ENCODE peak calls at places on chromosomes 13 and 19, in six cellular contexts. N is CD8-positive, alpha-beta T cell; I is upper lobe of left lung; E is uterus; T is stomach; D is breast epithelium. H is an unnamed sample.

GRCh38 chr19:38252935-38253691 is 3.1 kb downstream of the PPP1R14A start:
- DNase-seq in E (peak; percentile 52), T (peak; percentile 42), N (no peak), D (no peak), I (peak; percentile 72), H (no peak)

GRCh38 chr19:8463343-8463742 is 18.6 kb downstream of the HNRNPM start:
- DNase-seq in T (no peak), I (no peak), D (no peak), N (no peak), E (no peak), H (no peak)

GRCh38 chr19:30330266-30330665 is 41.9 kb upstream of the ZNF536 start:
- DNase-seq in T (no peak), E (no peak), I (no peak), N (no peak), D (no peak), H (no peak)

GRCh38 chr13:40809471-40809870 is 20.1 kb downstream of the SLC25A15 start:
- DNase-seq in D (no peak), I (no peak), T (no peak), E (no peak), N (no peak), H (no peak)

GRCh38 chr19:39144487-39145071 is 19.0 kb downstream of the PAK4 start:
- DNase-seq in E (peak; percentile 44), D (no peak), N (no peak), I (no peak), T (no peak), H (no peak)

GRCh38 chr13:79282508-79282907 is 123.5 kb downstream of the RBM26 start:
- DNase-seq in N (no peak), E (no peak), D (no peak), I (no peak), T (no peak), H (no peak)

GRCh38 chr19:38389101-38389925 is 816 bp downstream of the SPRED3 start:
- DNase-seq in I (no peak), D (no peak), N (peak; percentile 53), E (no peak), T (no peak), H (no peak)

GRCh38 chr19:3849092-3849491 is 19.7 kb downstream of the ZFR2 start:
- DNase-seq in I (no peak), D (no peak), T (peak; percentile 31), N (peak; percentile 64), E (no peak), H (no peak)

GRCh38 chr13:20704459-20705069 is 1.1 kb downstream of the IL17D start:
- DNase-seq in T (no peak), E (no peak), I (no peak), D (no peak), N (no peak), H (no peak)

GRCh38 chr13:51589793-51590192 is 5.5 kb downstream of the WDFY2 start:
- DNase-seq in D (no peak), I (no peak), N (no peak), E (no peak), T (no peak), H (no peak)

GRCh38 chr13:20728579-20729300 is 25.2 kb downstream of the IL17D start:
- DNase-seq in T (no peak), N (no peak), I (no peak), E (no peak), D (no peak), H (no peak)

GRCh38 chr13:79287994-79288795 is 117.9 kb downstream of the RBM26 start:
- DNase-seq in I (no peak), E (no peak), D (no peak), T (no peak), N (no peak), H (no peak)

GRCh38 chr13:30739646-30740642 is 4.6 kb downstream of the ALOX5AP start:
- DNase-seq in D (no peak), I (no peak), N (peak; percentile 65), T (peak; percentile 27), E (no peak), H (peak; percentile 71)

GRCh38 chr13:92103673-92104296 is 705.4 kb downstream of the GPC5 start:
- DNase-seq in D (no peak), T (no peak), E (no peak), N (no peak), I (no peak), H (no peak)

GRCh38 chr13:29100739-29101138 is 280.6 kb downstream of the MTUS2 start:
- DNase-seq in N (no peak), D (no peak), T (no peak), E (no peak), I (peak; percentile 50), H (no peak)

GRCh38 chr13:48873081-48873480 is 102.6 kb upstream of the FNDC3A start:
- DNase-seq in I (no peak), N (no peak), D (no peak), T (no peak), E (no peak), H (no peak)

GRCh38 chr19:7699003-7699402 is 2.9 kb downstream of the FCER2 start:
- DNase-seq in D (no peak), I (no peak), N (no peak), T (no peak), E (no peak), H (no peak)

GRCh38 chr13:106349080-106349841 is 186.2 kb downstream of the EFNB2 start:
- DNase-seq in T (peak; percentile 69), I (peak; percentile 56), N (no peak), D (no peak), E (no peak), H (peak; percentile 61)

GRCh38 chr19:46678110-46678732 is 17.2 kb upstream of the DACT3 start:
- DNase-seq in D (no peak), I (peak; percentile 74), E (no peak), T (peak; percentile 31), N (peak; percentile 58), H (peak; percentile 35)

GRCh38 chr13:59877933-59878332 is 285.8 kb downstream of the DIAPH3 start:
- DNase-seq in D (no peak), N (no peak), E (no peak), I (no peak), T (no peak), H (no peak)

GRCh38 chr13:51929699-51930098 is 67.9 kb downstream of the CCDC70 start:
- DNase-seq in N (no peak), T (no peak), I (no peak), E (no peak), D (no peak), H (no peak)

GRCh38 chr13:21033224-21033855 is 28.0 kb downstream of the LATS2 start:
- DNase-seq in N (no peak), I (no peak), E (peak; percentile 26), T (peak; percentile 69), D (no peak), H (no peak)

GRCh38 chr19:18278521-18279265 is 2.7 kb downstream of the JUND start:
- DNase-seq in E (no peak), N (peak; percentile 63), T (peak; percentile 52), I (no peak), D (no peak), H (no peak)

GRCh38 chr19:58154287-58154678 is 3.7 kb upstream of the ZNF329 start:
- DNase-seq in N (no peak), D (peak; percentile 63), I (no peak), T (peak; percentile 26), E (peak; percentile 25), H (no peak)

GRCh38 chr13:95317037-95317989 is 16.1 kb upstream of the ABCC4 start:
- DNase-seq in E (no peak), D (no peak), N (no peak), I (no peak), T (no peak), H (no peak)

GRCh38 chr19:55406869-55407624 is 541 bp downstream of the UBE2S start:
- DNase-seq in E (peak; percentile 40), T (peak; percentile 46), N (no peak), D (no peak), I (no peak), H (peak; percentile 67)

GRCh38 chr19:2014081-2014693 is 1.3 kb downstream of the BTBD2 start:
- DNase-seq in N (no peak), D (no peak), I (no peak), E (no peak), T (no peak), H (no peak)
- H3K27ac ChIP-seq in N (no peak overlapping the region), D (peak overlapping the region; percentile 12), I (peak overlapping the region; percentile 86), E (peak overlapping the region; percentile 47), T (peak overlapping the region; percentile 82), H (no peak overlapping the region)

DNA sequence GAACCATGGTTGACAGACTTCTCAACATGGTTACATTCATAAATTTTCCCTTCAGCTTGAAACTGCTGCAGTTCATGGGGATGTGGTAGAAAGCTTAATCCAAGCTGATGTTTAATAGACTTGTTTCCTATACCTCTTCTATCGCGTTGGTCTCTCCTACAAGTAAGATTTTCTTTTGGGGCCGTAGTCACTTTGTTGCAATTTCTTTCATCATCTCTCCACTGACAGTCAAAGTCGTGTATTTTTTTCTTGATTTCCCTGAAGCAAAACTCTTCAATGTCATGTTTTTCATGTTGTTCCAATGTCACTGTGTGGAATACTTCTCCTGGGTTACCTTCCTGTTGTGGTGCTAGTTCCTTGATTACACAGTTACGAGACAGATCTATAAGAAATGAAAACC is 6.3 kb upstream of the ZNF160 start:
- DNase-seq in N (no peak), T (no peak), I (no peak), E (no peak), D (no peak), H (no peak)
- H3K9me3 ChIP-seq in N (peaks cover 7% of the 10 kb centered on the region), T (no peaks in the 10 kb centered on the region), I (no peaks in the 10 kb centered on the region), E (no peaks in the 10 kb centered on the region), D (no peaks in the 10 kb centered on the region), H (no peaks in the 10 kb centered on the region)

GRCh38 chr13:27261376-27261775 is 9.3 kb upstream of the RASL11A start:
- DNase-seq in D (no peak), E (no peak), I (no peak), N (no peak), T (no peak), H (no peak)
- TF ChIP-seq CTCF in D (no peak), E (no peak), I (no peak), N (no peak), T (no peak), H (no peak)

GRCh38 chr13:72126424-72126823 is 259.4 kb upstream of the DACH1 start:
- DNase-seq in T (no peak), E (no peak), I (no peak), N (no peak), D (no peak), H (no peak)
- H3K27ac ChIP-seq in T (no peak overlapping the region), E (no peak overlapping the region), I (no peak overlapping the region), N (no peak overlapping the region), D (no peak overlapping the region), H (no peak overlapping the region)

GRCh38 chr19:11722414-11722813 is 16.3 kb downstream of the ZNF823 start:
- DNase-seq in N (no peak), E (no peak), I (no peak), T (no peak), D (no peak), H (no peak)
- H3K9me3 ChIP-seq in N (peaks cover 31% of the 10 kb centered on the region), E (no peaks in the 10 kb centered on the region), I (peaks cover 24% of the 10 kb centered on the region), T (peaks cover 14% of the 10 kb centered on the region), D (peaks cover 19% of the 10 kb centered on the region), H (peaks cover 11% of the 10 kb centered on the region)

GRCh38 chr19:10432736-10433130 is 12.4 kb downstream of the PDE4A start:
- DNase-seq in N (no peak), I (no peak), E (no peak), D (no peak), T (peak; percentile 64), H (no peak)

GRCh38 chr19:10430505-10431253 is 10.3 kb downstream of the PDE4A start:
- DNase-seq in N (no peak), E (peak; percentile 38), D (no peak), I (peak; percentile 95), T (peak; percentile 77), H (no peak)

GRCh38 chr19:10431943-10432735 is 11.8 kb downstream of the PDE4A start:
- DNase-seq in D (no peak), N (peak; percentile 77), T (peak; percentile 78), I (peak; percentile 95), E (no peak), H (peak; percentile 73)

GRCh38 chr19:10433131-10433536 is 12.8 kb downstream of the PDE4A start:
- DNase-seq in T (peak; percentile 39), E (no peak), I (no peak), N (no peak), D (no peak), H (no peak)

GRCh38 chr19:10431254-10431942 is 11.1 kb downstream of the PDE4A start:
- DNase-seq in D (no peak), E (no peak), T (peak; percentile 44), N (no peak), I (no peak), H (peak; percentile 80)
- TF ChIP-seq CTCF in D (no peak), E (no peak), T (no peak), N (no peak), I (peak; percentile 25), H (no peak)